ENCODE peak calls at places on chromosomes 16 and 17, in seven cellular contexts. Q is WTC11; K is heart left ventricle; Z is left lung; R is activated T-cell treated with anti-CD3 and anti-CD28 coated beads, Interleukin-2, amount 50 U/mL, for 4 hours; V is activated CD8-positive, alpha-beta T cell treated with anti-CD3 and anti-CD28 coated beads, Interleukin-2, amount 10 ng/mL, durations not matched to agents 7 days and 5 days; I is stimulated activated naive CD8-positive, alpha-beta T cell treated with anti-CD3 and anti-CD28 coated beads, Interleukin-15, Interleukin-2, amounts not matched to agents 100 U/mL and 50 U/mL, for 24 hours. M is an unnamed sample.

GRCh38 chr16:89902980-89903379 is 15.7 kb upstream of the MC1R start:
- ATAC-seq in Q (no peak), K (no peak), Z (no peak), R (no peak), V (no peak), I (no peak), M (no peak)

GRCh38 chr17:47847341-47848197 is 3.4 kb downstream of the SP6 start:
- ATAC-seq in Q (peak; percentile 22), K (no peak), Z (no peak), R (peak; percentile 19), V (no peak), I (no peak), M (no peak)

GRCh38 chr16:56551796-56552738 is 12.8 kb upstream of the MT4 start:
- ATAC-seq in Q (no peak), K (peak; percentile 77), Z (no peak), R (no peak), V (no peak), I (no peak), M (no peak)

GRCh38 chr16:81808933-81809480 is 29.9 kb downstream of the PLCG2 start:
- ATAC-seq in Q (no peak), K (no peak), Z (no peak), R (peak; percentile 46), V (peak; percentile 80), I (peak; percentile 78), M (peak; percentile 78)

GRCh38 chr16:53216798-53217197 is 162.0 kb downstream of the CHD9 start:
- ATAC-seq in Q (no peak), K (no peak), Z (no peak), R (no peak), V (no peak), I (no peak), M (no peak)

GRCh38 chr17:66978514-66979061 is 14.1 kb downstream of the CACNG4 start:
- ATAC-seq in Q (peak; percentile 13), K (peak; percentile 97), Z (no peak), R (no peak), V (no peak), I (no peak), M (no peak)

GRCh38 chr17:18992454-18993130 is 12.0 kb downstream of the FAM83G start:
- ATAC-seq in Q (no peak), K (no peak), Z (peak; percentile 73), R (peak; percentile 35), V (peak; percentile 75), I (peak; percentile 41), M (peak; percentile 31)

GRCh38 chr17:32277284-32277683 is 11.7 kb downstream of the RHBDL3 start:
- ATAC-seq in Q (peak; percentile 11), K (no peak), Z (peak; percentile 24), R (no peak), V (no peak), I (no peak), M (no peak)

GRCh38 chr16:87199901-87200300 is 117.3 kb downstream of the C16orf95 start:
- ATAC-seq in Q (no peak), K (no peak), Z (no peak), R (no peak), V (no peak), I (no peak), M (no peak)

GRCh38 chr17:64259922-64260321 is 3.1 kb downstream of the TEX2 start:
- ATAC-seq in Q (no peak), K (no peak), Z (no peak), R (no peak), V (no peak), I (no peak), M (no peak)

GRCh38 chr17:81905993-81906392 is 4.0 kb downstream of the NPB start:
- ATAC-seq in Q (no peak), K (no peak), Z (no peak), R (no peak), V (no peak), I (no peak), M (no peak)

GRCh38 chr17:7176870-7177209 is 2.3 kb downstream of the ASGR1 start:
- ATAC-seq in Q (peak; percentile 9), K (no peak), Z (peak; percentile 38), R (no peak), V (no peak), I (no peak), M (no peak)